ENCODE peak calls at places on chromosomes 5 and 9, in nine cellular contexts. B, R, O, N, E, W, I, T and U are unnamed samples.

GRCh38 chr5:169150108-169150507 is 150.8 kb downstream of the SLIT3 start:
- DNase-seq in R (no peak), O (no peak), T (no peak), B (no peak), I (no peak), E (no peak), N (no peak), W (no peak), U (no peak)

GRCh38 chr5:181114844-181115778 is 15.9 kb downstream of the OR2V1 start:
- DNase-seq in R (peak; percentile 39), N (no peak), B (peak; percentile 74), I (no peak), E (peak; percentile 58), T (peak; percentile 6), O (peak; percentile 4), W (no peak), U (peak; percentile 69)

GRCh38 chr5:132086277-132086794 is 12.7 kb downstream of the CSF2 start:
- DNase-seq in I (no peak), E (peak; percentile 44), R (peak; percentile 86), B (peak; percentile 95), T (peak; percentile 93), O (peak; percentile 97), W (no peak), N (no peak), U (peak; percentile 93)

GRCh38 chr5:169668732-169669131 is 31.7 kb downstream of the DOCK2 start:
- DNase-seq in O (peak; percentile 35), W (no peak), E (peak; percentile 58), B (peak; percentile 24), I (no peak), N (no peak), R (peak; percentile 25), T (peak; percentile 29), U (peak; percentile 25)

GRCh38 chr5:172102913-172103629 is 85.0 kb downstream of the STK10 start:
- DNase-seq in T (peak; percentile 96), W (peak; percentile 30), O (peak; percentile 97), N (no peak), R (peak; percentile 98), I (peak; percentile 57), E (peak; percentile 71), B (peak; percentile 97), U (peak; percentile 94)

GRCh38 chr5:140043508-140043872 is 391 bp upstream of the NRG2 start:
- DNase-seq in O (no peak), N (peak; percentile 38), T (no peak), R (no peak), I (peak; percentile 71), W (no peak), E (peak; percentile 78), B (no peak), U (no peak)

GRCh38 chr9:69824497-69825252 is 4.1 kb downstream of the CFAP95 start:
- DNase-seq in R (no peak), T (no peak), N (no peak), O (no peak), W (no peak), E (no peak), B (peak; percentile 6), I (no peak), U (no peak)

GRCh38 chr9:83304686-83305085 is 233.5 kb downstream of the FRMD3 start:
- DNase-seq in E (no peak), B (peak; percentile 90), I (no peak), N (no peak), W (no peak), R (peak; percentile 95), O (peak; percentile 99), T (peak; percentile 93), U (no peak)

GRCh38 chr5:32713396-32714381 is 2.6 kb downstream of the NPR3 start:
- DNase-seq in I (no peak), T (peak; percentile 22), B (peak; percentile 68), E (no peak), N (peak; percentile 45), O (peak; percentile 68), W (peak; percentile 50), R (peak; percentile 26), U (peak; percentile 62)

GRCh38 chr9:114225534-114226288 is 70.4 kb downstream of the COL27A1 start:
- DNase-seq in E (no peak), W (no peak), B (peak; percentile 74), N (no peak), I (no peak), R (no peak), O (peak; percentile 47), T (peak; percentile 59), U (peak; percentile 43)

GRCh38 chr9:136265561-136266355 is 20.1 kb upstream of the QSOX2 start:
- DNase-seq in W (no peak), N (no peak), I (peak; percentile 65), E (no peak), R (no peak), B (no peak), T (no peak), O (no peak), U (no peak)

GRCh38 chr5:96870094-96871021 is 5.9 kb upstream of the ERAP2 start:
- DNase-seq in W (no peak), O (peak; percentile 32), I (no peak), N (no peak), T (no peak), B (no peak), E (no peak), R (peak; percentile 33), U (no peak)

GRCh38 chr5:127417534-127417933 is 99.9 kb upstream of the PRRC1 start:
- DNase-seq in W (no peak), B (no peak), O (no peak), E (no peak), T (no peak), R (no peak), N (no peak), I (no peak), U (no peak)
- TF ChIP-seq CTCF in W (no peak), B (no peak), O (no peak), E (no peak), T (no peak), R (no peak), N (no peak), I (no peak), U (no peak)

GRCh38 chr9:96566401-96567202 is 53.0 kb downstream of the CDC14B start:
- DNase-seq in O (peak; percentile 43), I (peak; percentile 77), E (peak; percentile 71), N (peak; percentile 64), W (peak; percentile 76), B (peak; percentile 84), T (peak; percentile 38), R (peak; percentile 31), U (peak; percentile 45)

GRCh38 chr9:96565684-96566360 is 53.8 kb downstream of the CDC14B start:
- DNase-seq in I (no peak), B (peak; percentile 77), N (no peak), W (no peak), T (peak; percentile 28), E (peak; percentile 15), O (peak; percentile 73), R (peak; percentile 57), U (peak; percentile 50)

GRCh38 chr9:96564217-96564616 is 55.4 kb downstream of the CDC14B start:
- DNase-seq in B (no peak), W (no peak), I (no peak), R (no peak), N (no peak), T (no peak), E (no peak), O (no peak), U (no peak)

GRCh38 chr9:96567203-96567700 is 52.4 kb downstream of the CDC14B start:
- DNase-seq in R (peak; percentile 35), T (peak; percentile 11), I (no peak), N (no peak), W (no peak), O (peak; percentile 48), E (no peak), B (peak; percentile 47), U (no peak)
- TF ChIP-seq CTCF in R (no peak), T (no peak), I (no peak), N (no peak), W (no peak), O (peak; percentile 2), E (no peak), B (no peak), U (no peak)

GRCh38 chr9:13140843-13141592 is 138.5 kb downstream of the MPDZ start:
- DNase-seq in T (peak; percentile 23), I (no peak), W (no peak), N (no peak), O (peak; percentile 7), R (peak; percentile 33), E (no peak), B (peak; percentile 9), U (no peak)
- TF ChIP-seq CTCF in T (no peak), I (no peak), W (no peak), N (no peak), O (no peak), R (no peak), E (no peak), B (no peak), U (no peak)

GRCh38 chr5:57696005-57696755 is 213.6 kb upstream of the ACTBL2 start:
- DNase-seq in N (no peak), I (no peak), W (no peak), T (no peak), O (no peak), B (no peak), E (no peak), R (no peak), U (no peak)
- TF ChIP-seq CTCF in N (no peak), I (no peak), W (no peak), T (no peak), O (peak; percentile 6), B (no peak), E (no peak), R (peak; percentile 18), U (no peak)

DNA sequence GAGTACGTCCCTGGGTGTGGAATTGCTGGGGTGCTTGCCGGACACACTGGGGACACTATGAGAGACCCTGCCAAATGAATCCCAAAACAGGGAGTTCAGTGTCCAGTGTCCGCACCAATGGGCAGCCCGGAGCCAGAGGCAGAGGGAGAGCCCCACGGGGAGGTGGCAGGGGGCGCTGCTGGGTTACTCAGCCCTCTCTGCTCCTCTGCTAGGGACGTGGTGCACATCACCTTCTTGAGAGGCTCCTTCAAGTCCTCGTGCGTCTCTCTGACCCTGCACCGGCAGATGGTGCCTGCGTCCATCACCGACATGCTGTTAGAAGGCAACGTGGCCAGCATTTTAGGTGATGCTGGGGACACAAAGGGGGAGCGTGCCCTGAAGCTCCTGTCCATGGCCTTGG is 20.8 kb downstream of the STKLD1 start:
- DNase-seq in R (peak; percentile 26), N (no peak), I (peak; percentile 78), W (peak; percentile 61), B (peak; percentile 39), T (peak; percentile 3), E (peak; percentile 27), O (no peak), U (no peak)
- TF ChIP-seq CTCF in R (peak; percentile 56), N (no peak), I (peak; percentile 89), W (peak; percentile 38), B (peak; percentile 30), T (peak; percentile 46), E (peak; percentile 23), O (no peak), U (peak; percentile 57)